ENCODE peak calls at places on chromosomes 12 and 14, in four cellular contexts. G is stimulated activated CD4-positive, alpha-beta T cell treated with anti-CD3 and anti-CD28 coated beads, Interleukin-15, amount 100 ng/mL, for 48 hours; M is GM10248; V is RWPE1. X is an unnamed sample.

GRCh38 chr12:102950107-102950949 is 7.1 kb upstream of the ASCL1 start:
- DNase-seq in G (no peak), M (peak; percentile 20), V (no peak), X (no peak)

GRCh38 chr12:89211456-89211855 is 140.8 kb downstream of the DUSP6 start:
- DNase-seq in G (no peak), M (no peak), V (no peak), X (no peak)

GRCh38 chr12:93736640-93737178 is 59.5 kb downstream of the CRADD start:
- DNase-seq in G (no peak), M (no peak), V (no peak), X (no peak)

GRCh38 chr14:59013672-59014298 is 174.7 kb upstream of the DAAM1 start:
- DNase-seq in G (no peak), M (no peak), V (no peak), X (no peak)

GRCh38 chr12:119051474-119051873 is 70.1 kb downstream of the SRRM4 start:
- DNase-seq in G (no peak), M (no peak), V (no peak), X (no peak)

GRCh38 chr12:8572507-8572906 is 31.8 kb upstream of the CLEC4E start:
- DNase-seq in G (no peak), M (no peak), V (no peak), X (no peak)

GRCh38 chr14:68685419-68686211 is 107.3 kb downstream of the ZFP36L1 start:
- DNase-seq in G (peak; percentile 69), M (peak; percentile 83), V (peak; percentile 88), X (peak; percentile 94)

GRCh38 chr14:51219473-51220448 is 20.3 kb upstream of the TMX1 start:
- DNase-seq in G (no peak), M (no peak), V (peak; percentile 26), X (peak; percentile 70)